ENCODE peak calls at places on chromosomes 12 and 14, in five cellular contexts. O is CD8-positive, alpha-beta T cell; G is cardiac muscle cell; K is GM23338; A is skeletal muscle cell. W is an unnamed sample.

GRCh38 chr12:79373896-79374499 is 316.8 kb downstream of the PAWR start:
- DNase-seq in K (peak; percentile 75), A (no peak), G (peak; percentile 38), O (no peak), W (no peak)

GRCh38 chr14:42994001-42994736 is 1387.5 kb downstream of the LRFN5 start:
- DNase-seq in O (no peak), G (peak; percentile 0), A (peak; percentile 98), K (no peak), W (no peak)

GRCh38 chr14:103395245-103395644 is 10.0 kb downstream of the MARK3 start:
- DNase-seq in G (no peak), O (no peak), A (no peak), K (no peak), W (no peak)

GRCh38 chr14:51780006-51780692 is 80.3 kb upstream of the GNG2 start:
- DNase-seq in O (peak; percentile 76), G (peak; percentile 76), A (no peak), K (peak; percentile 89), W (peak; percentile 74)

GRCh38 chr12:103779410-103780092 is 61.5 kb downstream of the NT5DC3 start:
- DNase-seq in K (peak; percentile 41), O (no peak), A (no peak), G (peak; percentile 53), W (no peak)

GRCh38 chr12:119624971-119625370 is 31.4 kb downstream of the TMEM233 start:
- DNase-seq in K (no peak), O (no peak), G (peak; percentile 21), A (no peak), W (no peak)

GRCh38 chr12:52214421-52214802 is 18.6 kb upstream of the KRT7 start:
- DNase-seq in K (no peak), O (no peak), A (no peak), G (no peak), W (no peak)

GRCh38 chr14:93330609-93331000 is 2.2 kb downstream of the BTBD7 start:
- DNase-seq in O (no peak), G (no peak), K (no peak), A (no peak), W (no peak)

GRCh38 chr14:69637503-69638030 is 26.2 kb downstream of the SUSD6 start:
- DNase-seq in A (no peak), K (no peak), O (no peak), G (no peak), W (no peak)

GRCh38 chr14:83300454-83301064 is 1766.9 kb upstream of the SEL1L start:
- DNase-seq in O (no peak), A (no peak), K (peak; percentile 47), G (peak; percentile 56), W (no peak)

GRCh38 chr12:131103614-131104463 is 150.1 kb downstream of the ADGRD1 start:
- DNase-seq in G (no peak), K (no peak), A (no peak), O (no peak), W (no peak)

GRCh38 chr14:33668066-33668465 is 282.8 kb downstream of the EGLN3 start:
- DNase-seq in K (no peak), G (no peak), A (no peak), O (no peak), W (no peak)

GRCh38 chr12:30533518-30533917 is 162.2 kb downstream of the IPO8 start:
- DNase-seq in A (no peak), O (no peak), G (peak; percentile 29), K (no peak), W (no peak)

GRCh38 chr12:100266163-100266801 is 597 bp downstream of the DEPDC4 start:
- DNase-seq in K (no peak), O (no peak), G (no peak), A (no peak), W (peak; percentile 3)

GRCh38 chr12:104649217-104649834 is 192.6 kb downstream of the CHST11 start:
- DNase-seq in G (no peak), O (no peak), K (no peak), A (no peak), W (no peak)

GRCh38 chr12:67270622-67271021 is 1.5 kb downstream of the CAND1 start:
- DNase-seq in K (no peak), G (no peak), O (no peak), A (no peak), W (no peak)

GRCh38 chr12:124740691-124741137 is 123.0 kb downstream of the SCARB1 start:
- DNase-seq in G (peak; percentile 41), A (no peak), K (no peak), O (no peak), W (no peak)

GRCh38 chr14:92930737-92931602 is 8.0 kb downstream of the CHGA start:
- DNase-seq in G (no peak), K (no peak), A (no peak), O (no peak), W (no peak)

GRCh38 chr14:63713765-63714164 is 14.1 kb downstream of the SGPP1 start:
- DNase-seq in K (no peak), O (no peak), A (peak; percentile 4), G (peak; percentile 37), W (no peak)

GRCh38 chr12:112096667-112097066 is 11.9 kb downstream of the NAA25 start:
- DNase-seq in O (no peak), A (peak; percentile 24), G (peak; percentile 14), K (no peak), W (no peak)

GRCh38 chr12:50690923-50691322 is 73.0 kb upstream of the ATF1 start:
- DNase-seq in O (no peak), K (no peak), G (peak; percentile 64), A (no peak), W (no peak)

GRCh38 chr14:104912053-104912452 is 12.6 kb upstream of the PLD4 start:
- DNase-seq in G (no peak), K (no peak), A (no peak), O (no peak), W (no peak)

GRCh38 chr12:81257952-81258551 is 180.2 kb downstream of the ACSS3 start:
- DNase-seq in K (peak; percentile 81), G (peak; percentile 67), O (no peak), A (no peak), W (no peak)

GRCh38 chr12:120249875-120250795 is 15.4 kb downstream of the PXN start:
- DNase-seq in G (no peak), O (peak; percentile 46), K (no peak), A (no peak), W (no peak)

GRCh38 chr14:95359974-95360826 is 40.5 kb upstream of the CLMN start:
- DNase-seq in O (no peak), A (no peak), K (peak; percentile 80), G (peak; percentile 44), W (no peak)

GRCh38 chr14:100341301-100342031 is 18.3 kb downstream of the SLC25A47 start:
- DNase-seq in G (peak; percentile 68), A (peak; percentile 10), K (no peak), O (no peak), W (no peak)

GRCh38 chr12:30823140-30823669 is 68.5 kb upstream of the CAPRIN2 start:
- DNase-seq in G (peak; percentile 61), A (no peak), O (peak; percentile 18), K (peak; percentile 72), W (no peak)

GRCh38 chr12:125882141-125882540 is 816.9 kb downstream of the AACS start:
- DNase-seq in A (no peak), G (no peak), O (no peak), K (no peak), W (no peak)

GRCh38 chr12:31850268-31850667 is 108.9 kb upstream of the RESF1 start:
- DNase-seq in O (no peak), K (no peak), A (no peak), G (no peak), W (peak; percentile 15)

GRCh38 chr12:15701721-15702156 is 87.4 kb downstream of the EPS8 start:
- DNase-seq in A (peak; percentile 45), K (no peak), O (no peak), G (peak; percentile 62), W (no peak)
- H3K4me3 ChIP-seq in A (no peak overlapping the region), K (no peak overlapping the region), O (no peak overlapping the region), G (no peak overlapping the region), W (no peak overlapping the region)

GRCh38 chr14:24165785-24166184 is 4.7 kb downstream of the IRF9 start:
- DNase-seq in K (no peak), G (no peak), O (no peak), A (no peak), W (no peak)
- H3K4me3 ChIP-seq in K (no peak overlapping the region), G (no peak overlapping the region), O (no peak overlapping the region), A (no peak overlapping the region), W (no peak overlapping the region)

GRCh38 chr14:24366664-24367505 is 1.1 kb upstream of the NFATC4 start:
- DNase-seq in K (peak; percentile 97), A (peak; percentile 94), O (peak; percentile 21), G (peak; percentile 99), W (peak; percentile 14)

GRCh38 chr14:24368215-24368561 is 204 bp downstream of the NFATC4 start:
- DNase-seq in A (no peak), O (no peak), K (peak; percentile 60), G (no peak), W (no peak)

GRCh38 chr14:24368562-24369252 is 723 bp downstream of the NFATC4 start:
- DNase-seq in A (no peak), O (peak; percentile 16), G (peak; percentile 83), K (peak; percentile 87), W (no peak)

GRCh38 chr14:24366375-24366663 is 1.7 kb upstream of the NFATC4 start:
- DNase-seq in A (no peak), K (no peak), O (no peak), G (no peak), W (no peak)

DNA sequence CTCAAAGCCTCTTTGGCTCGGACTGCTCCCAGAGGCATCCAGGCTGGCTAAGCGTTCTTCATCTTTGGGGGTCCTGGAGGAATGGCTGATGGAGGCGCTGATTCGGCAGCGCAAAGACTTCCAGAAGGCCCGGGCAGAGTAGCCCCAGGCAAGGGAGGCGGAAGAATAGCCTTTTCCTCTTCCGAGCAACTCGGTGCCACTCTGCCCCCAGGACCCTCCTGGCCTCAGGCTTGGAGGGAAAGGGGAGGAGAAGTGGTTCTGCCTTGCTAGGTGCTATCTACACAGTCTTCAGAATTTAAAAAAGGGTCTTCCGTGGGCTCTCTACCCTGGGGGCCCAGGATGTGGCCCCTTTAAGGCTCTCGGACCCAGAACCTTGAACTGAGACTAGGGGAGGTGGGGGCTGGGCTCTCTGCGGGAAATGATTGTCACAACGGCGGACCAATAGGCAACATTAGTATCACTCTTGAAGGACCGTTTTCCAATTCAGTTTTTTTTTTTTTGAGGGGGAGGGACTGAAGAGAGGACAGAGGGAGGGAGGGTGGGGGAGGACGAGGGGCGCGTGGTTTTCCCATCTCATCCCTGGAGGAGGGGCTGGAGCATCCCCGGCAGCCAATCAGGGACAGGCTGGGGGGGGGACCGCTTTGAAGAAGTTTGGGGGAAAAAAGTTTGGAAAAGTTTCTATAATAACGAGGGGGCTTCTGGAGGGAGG is at the start of gene NFATC4:
- DNase-seq in G (peak; percentile 98), A (peak; percentile 94), K (peak; percentile 98), O (no peak), W (no peak)
- H3K4me3 ChIP-seq in G (peak within 1 kb of the TSS; percentile 79), A (peak within 1 kb of the TSS; percentile 85), K (peak within 1 kb of the TSS; percentile 97), O (peak within 1 kb of the TSS; percentile 23), W (peak within 1 kb of the TSS; percentile 43)

GRCh38 chr14:50400461-50400860 is 3.8 kb upstream of the CDKL1 start:
- DNase-seq in A (no peak), O (no peak), G (no peak), K (no peak), W (no peak)

GRCh38 chr14:50399251-50400032 is 2.8 kb upstream of the CDKL1 start:
- DNase-seq in O (no peak), G (peak; percentile 26), A (no peak), K (no peak), W (no peak)

GRCh38 chr14:50396636-50397460 is at the start of gene CDKL1:
- DNase-seq in O (peak; percentile 32), G (peak; percentile 83), K (peak; percentile 83), A (peak; percentile 20), W (peak; percentile 17)

GRCh38 chr14:50395448-50395847 is 1.2 kb downstream of the CDKL1 start:
- DNase-seq in A (no peak), G (no peak), K (no peak), O (no peak), W (no peak)

GRCh38 chr14:50397461-50398196 is 948 bp upstream of the CDKL1 start:
- DNase-seq in G (no peak), A (no peak), K (peak; percentile 21), O (no peak), W (no peak)
- H3K4me3 ChIP-seq in G (peak overlapping the region; percentile 52), A (peak overlapping the region; percentile 69), K (peak overlapping the region; percentile 57), O (no peak overlapping the region), W (peak overlapping the region; percentile 78)